ENCODE peak calls at places on chromosome 12, in ten cellular contexts. One of them, this sample, is unnamed.

GRCh38 chr12:77814361-77814760 is 16.3 kb upstream of the NAV3 start:
- DNase-seq in ascending aorta: no peak
- DNase-seq in cardiac fibroblast: no peak
- DNase-seq in psoas muscle: no peak
- DNase-seq in neural progenitor cell: no peak
- DNase-seq in left ventricle myocardium inferior: no peak
- DNase-seq in nephron progenitor cell: no peak
- DNase-seq in WERI-Rb-1: no peak
- DNase-seq in fibroblast of mammary gland: no peak
- DNase-seq in endothelial cell: no peak
- DNase-seq in this sample: no peak

GRCh38 chr12:58378038-58378437 is 436.7 kb downstream of the ATP23 start:
- DNase-seq in ascending aorta: no peak
- DNase-seq in cardiac fibroblast: peak
- DNase-seq in psoas muscle: no peak
- DNase-seq in neural progenitor cell: no peak
- DNase-seq in left ventricle myocardium inferior: no peak
- DNase-seq in nephron progenitor cell: no peak
- DNase-seq in WERI-Rb-1: no peak
- DNase-seq in fibroblast of mammary gland: peak
- DNase-seq in endothelial cell: no peak
- DNase-seq in this sample: no peak

GRCh38 chr12:55955800-55956508 is 9.9 kb downstream of the PMEL start:
- DNase-seq in ascending aorta: no peak
- DNase-seq in cardiac fibroblast: peak
- DNase-seq in psoas muscle: no peak
- DNase-seq in neural progenitor cell: no peak
- DNase-seq in left ventricle myocardium inferior: no peak
- DNase-seq in nephron progenitor cell: no peak
- DNase-seq in WERI-Rb-1: peak
- DNase-seq in fibroblast of mammary gland: peak
- DNase-seq in endothelial cell: peak
- DNase-seq in this sample: no peak

GRCh38 chr12:76455582-76456345 is 103.8 kb downstream of the OSBPL8 start:
- DNase-seq in ascending aorta: no peak
- DNase-seq in cardiac fibroblast: peak
- DNase-seq in psoas muscle: no peak
- DNase-seq in neural progenitor cell: peak
- DNase-seq in left ventricle myocardium inferior: no peak
- DNase-seq in nephron progenitor cell: no peak
- DNase-seq in WERI-Rb-1: peak
- DNase-seq in fibroblast of mammary gland: peak
- DNase-seq in endothelial cell: peak
- DNase-seq in this sample: no peak

GRCh38 chr12:66191547-66192126 is 2.6 kb downstream of the IRAK3 start:
- DNase-seq in ascending aorta: no peak
- DNase-seq in cardiac fibroblast: no peak
- DNase-seq in psoas muscle: no peak
- DNase-seq in neural progenitor cell: no peak
- DNase-seq in left ventricle myocardium inferior: no peak
- DNase-seq in nephron progenitor cell: no peak
- DNase-seq in WERI-Rb-1: no peak
- DNase-seq in fibroblast of mammary gland: no peak
- DNase-seq in endothelial cell: no peak
- DNase-seq in this sample: no peak

GRCh38 chr12:125983094-125983783 is 918.0 kb downstream of the AACS start:
- DNase-seq in ascending aorta: no peak
- DNase-seq in cardiac fibroblast: no peak
- DNase-seq in psoas muscle: no peak
- DNase-seq in neural progenitor cell: peak
- DNase-seq in left ventricle myocardium inferior: no peak
- DNase-seq in nephron progenitor cell: peak
- DNase-seq in WERI-Rb-1: peak
- DNase-seq in fibroblast of mammary gland: no peak
- DNase-seq in endothelial cell: no peak
- DNase-seq in this sample: no peak

GRCh38 chr12:84911331-84912190 is 1.0 kb downstream of the SLC6A15 start:
- DNase-seq in ascending aorta: no peak
- DNase-seq in cardiac fibroblast: peak
- DNase-seq in psoas muscle: no peak
- DNase-seq in neural progenitor cell: peak
- DNase-seq in left ventricle myocardium inferior: no peak
- DNase-seq in nephron progenitor cell: peak
- DNase-seq in WERI-Rb-1: peak
- DNase-seq in fibroblast of mammary gland: peak
- DNase-seq in endothelial cell: peak
- DNase-seq in this sample: no peak

GRCh38 chr12:19402743-19403400 is 36.4 kb upstream of the AEBP2 start:
- DNase-seq in ascending aorta: no peak
- DNase-seq in cardiac fibroblast: peak
- DNase-seq in psoas muscle: peak
- DNase-seq in neural progenitor cell: no peak
- DNase-seq in left ventricle myocardium inferior: peak
- DNase-seq in nephron progenitor cell: no peak
- DNase-seq in WERI-Rb-1: no peak
- DNase-seq in fibroblast of mammary gland: no peak
- DNase-seq in endothelial cell: no peak
- DNase-seq in this sample: no peak

GRCh38 chr12:54565658-54566552 is 16.5 kb downstream of the PDE1B start:
- DNase-seq in ascending aorta: no peak
- DNase-seq in cardiac fibroblast: no peak
- DNase-seq in psoas muscle: no peak
- DNase-seq in neural progenitor cell: peak
- DNase-seq in left ventricle myocardium inferior: no peak
- DNase-seq in nephron progenitor cell: no peak
- DNase-seq in WERI-Rb-1: peak
- DNase-seq in fibroblast of mammary gland: no peak
- DNase-seq in endothelial cell: no peak
- DNase-seq in this sample: no peak

GRCh38 chr12:23944067-23944466 is 5.4 kb downstream of the SOX5 start:
- DNase-seq in ascending aorta: no peak
- DNase-seq in cardiac fibroblast: no peak
- DNase-seq in psoas muscle: no peak
- DNase-seq in neural progenitor cell: peak
- DNase-seq in left ventricle myocardium inferior: no peak
- DNase-seq in nephron progenitor cell: peak
- DNase-seq in WERI-Rb-1: no peak
- DNase-seq in fibroblast of mammary gland: no peak
- DNase-seq in endothelial cell: no peak
- DNase-seq in this sample: no peak

GRCh38 chr12:34399631-34400422 is 377.5 kb downstream of the ALG10 start:
- DNase-seq in ascending aorta: no peak
- DNase-seq in cardiac fibroblast: no peak
- DNase-seq in psoas muscle: peak
- DNase-seq in neural progenitor cell: no peak
- DNase-seq in left ventricle myocardium inferior: peak
- DNase-seq in nephron progenitor cell: no peak
- DNase-seq in WERI-Rb-1: peak
- DNase-seq in fibroblast of mammary gland: no peak
- DNase-seq in endothelial cell: peak
- DNase-seq in this sample: no peak

GRCh38 chr12:107929436-107929835 is 154.9 kb downstream of the ASCL4 start:
- DNase-seq in ascending aorta: no peak
- DNase-seq in cardiac fibroblast: peak
- DNase-seq in psoas muscle: no peak
- DNase-seq in neural progenitor cell: peak
- DNase-seq in left ventricle myocardium inferior: no peak
- DNase-seq in nephron progenitor cell: no peak
- DNase-seq in WERI-Rb-1: peak
- DNase-seq in fibroblast of mammary gland: peak
- DNase-seq in endothelial cell: no peak
- DNase-seq in this sample: no peak

GRCh38 chr12:47078733-47079364 is 572 bp upstream of the PCED1B start:
- DNase-seq in ascending aorta: peak
- DNase-seq in cardiac fibroblast: peak
- DNase-seq in psoas muscle: peak
- DNase-seq in neural progenitor cell: peak
- DNase-seq in left ventricle myocardium inferior: no peak
- DNase-seq in nephron progenitor cell: peak
- DNase-seq in WERI-Rb-1: no peak
- DNase-seq in fibroblast of mammary gland: no peak
- DNase-seq in endothelial cell: peak
- DNase-seq in this sample: peak

GRCh38 chr12:47082963-47083621 is 3.3 kb upstream of the AMIGO2 start:
- DNase-seq in ascending aorta: no peak
- DNase-seq in cardiac fibroblast: peak
- DNase-seq in psoas muscle: no peak
- DNase-seq in neural progenitor cell: no peak
- DNase-seq in left ventricle myocardium inferior: no peak
- DNase-seq in nephron progenitor cell: no peak
- DNase-seq in WERI-Rb-1: no peak
- DNase-seq in fibroblast of mammary gland: peak
- DNase-seq in endothelial cell: no peak
- DNase-seq in this sample: no peak

GRCh38 chr12:101459642-101460346 is 15.3 kb upstream of the SPIC start:
- DNase-seq in ascending aorta: no peak
- DNase-seq in cardiac fibroblast: no peak
- DNase-seq in psoas muscle: peak
- DNase-seq in neural progenitor cell: no peak
- DNase-seq in left ventricle myocardium inferior: no peak
- DNase-seq in nephron progenitor cell: no peak
- DNase-seq in WERI-Rb-1: no peak
- DNase-seq in fibroblast of mammary gland: peak
- DNase-seq in endothelial cell: no peak
- DNase-seq in this sample: no peak

GRCh38 chr12:31002361-31002725 is 71.3 kb upstream of the DDX11 start:
- DNase-seq in ascending aorta: no peak
- DNase-seq in cardiac fibroblast: no peak
- DNase-seq in psoas muscle: no peak
- DNase-seq in neural progenitor cell: no peak
- DNase-seq in left ventricle myocardium inferior: no peak
- DNase-seq in nephron progenitor cell: no peak
- DNase-seq in WERI-Rb-1: no peak
- DNase-seq in fibroblast of mammary gland: no peak
- DNase-seq in endothelial cell: no peak
- DNase-seq in this sample: no peak

DNA sequence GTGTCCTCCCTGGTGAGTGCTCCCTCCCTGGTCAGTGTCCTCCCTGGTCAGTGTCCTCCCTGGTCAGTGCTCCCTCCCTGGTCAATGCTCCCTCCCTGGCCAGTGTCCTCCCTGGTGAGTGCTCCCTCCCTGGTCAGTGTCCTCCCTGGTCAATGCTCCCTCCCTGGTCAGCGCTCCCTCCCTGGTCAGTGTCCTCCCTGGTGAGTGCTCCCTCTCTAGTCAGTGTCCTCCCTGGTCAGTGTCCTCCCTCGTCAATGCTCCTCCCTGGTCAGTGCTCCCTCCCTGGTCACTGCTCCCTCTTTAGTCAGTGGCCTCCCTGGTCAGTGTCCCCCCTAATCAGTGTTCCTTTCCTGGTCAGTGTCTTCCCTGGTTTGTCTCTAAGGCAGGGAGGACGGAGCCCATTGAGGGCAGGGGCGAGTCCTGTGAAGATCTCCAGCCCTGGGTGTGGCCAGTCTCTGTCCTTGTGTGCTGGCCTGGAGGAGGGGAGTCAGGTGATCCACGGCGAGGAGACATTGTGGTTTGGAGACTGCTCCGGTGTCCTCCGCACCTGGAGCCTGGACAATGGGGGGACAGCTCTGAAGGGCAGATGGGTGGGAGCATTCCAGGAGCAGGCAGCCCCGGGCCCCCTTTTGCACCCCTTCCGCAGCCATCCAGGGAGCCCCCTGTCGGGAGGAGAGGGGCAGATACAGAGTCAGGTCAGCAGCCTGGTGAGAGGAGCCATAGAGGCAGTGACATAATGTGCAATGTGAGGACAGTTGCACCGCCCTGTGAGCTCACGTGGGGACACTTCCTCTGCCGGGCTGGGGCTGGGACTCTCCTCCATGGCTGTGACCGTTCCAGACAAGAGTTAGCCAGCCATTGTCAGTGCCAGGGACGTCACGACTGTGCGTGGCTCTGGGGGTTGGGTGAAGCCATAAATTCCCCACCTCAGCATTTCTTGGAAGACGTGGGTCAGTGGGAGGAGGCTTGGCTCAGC is 93.4 kb downstream of the ADGRD1 start:
- DNase-seq in ascending aorta: no peak
- DNase-seq in cardiac fibroblast: no peak
- DNase-seq in psoas muscle: peak
- DNase-seq in neural progenitor cell: no peak
- DNase-seq in left ventricle myocardium inferior: peak
- DNase-seq in nephron progenitor cell: no peak
- DNase-seq in WERI-Rb-1: no peak
- DNase-seq in fibroblast of mammary gland: no peak
- DNase-seq in endothelial cell: no peak
- DNase-seq in this sample: no peak
- TF ChIP-seq CTCF in ascending aorta: no peak
- TF ChIP-seq CTCF in cardiac fibroblast: no peak
- TF ChIP-seq CTCF in psoas muscle: no peak
- TF ChIP-seq CTCF in neural progenitor cell: no peak
- TF ChIP-seq CTCF in left ventricle myocardium inferior: no peak
- TF ChIP-seq CTCF in nephron progenitor cell: no peak
- TF ChIP-seq CTCF in WERI-Rb-1: no peak
- TF ChIP-seq CTCF in fibroblast of mammary gland: no peak
- TF ChIP-seq CTCF in endothelial cell: no peak
- TF ChIP-seq CTCF in this sample: no peak

GRCh38 chr12:111033281-111034147 is 113.1 kb upstream of the MYL2 start:
- DNase-seq in ascending aorta: no peak
- DNase-seq in cardiac fibroblast: no peak
- DNase-seq in psoas muscle: no peak
- DNase-seq in neural progenitor cell: peak
- DNase-seq in left ventricle myocardium inferior: no peak
- DNase-seq in nephron progenitor cell: peak
- DNase-seq in WERI-Rb-1: peak
- DNase-seq in fibroblast of mammary gland: no peak
- DNase-seq in endothelial cell: peak
- DNase-seq in this sample: no peak
- TF ChIP-seq CTCF in ascending aorta: no peak
- TF ChIP-seq CTCF in cardiac fibroblast: peak
- TF ChIP-seq CTCF in psoas muscle: no peak
- TF ChIP-seq CTCF in neural progenitor cell: peak
- TF ChIP-seq CTCF in left ventricle myocardium inferior: peak
- TF ChIP-seq CTCF in nephron progenitor cell: peak
- TF ChIP-seq CTCF in WERI-Rb-1: peak
- TF ChIP-seq CTCF in fibroblast of mammary gland: no peak
- TF ChIP-seq CTCF in endothelial cell: peak
- TF ChIP-seq CTCF in this sample: no peak

GRCh38 chr12:17976202-17976601 is 113.8 kb downstream of the RERGL start:
- DNase-seq in ascending aorta: no peak
- DNase-seq in cardiac fibroblast: no peak
- DNase-seq in psoas muscle: no peak
- DNase-seq in neural progenitor cell: peak
- DNase-seq in left ventricle myocardium inferior: no peak
- DNase-seq in nephron progenitor cell: peak
- DNase-seq in WERI-Rb-1: peak
- DNase-seq in fibroblast of mammary gland: no peak
- DNase-seq in endothelial cell: peak
- DNase-seq in this sample: no peak
- TF ChIP-seq CTCF in ascending aorta: no peak
- TF ChIP-seq CTCF in cardiac fibroblast: peak
- TF ChIP-seq CTCF in psoas muscle: no peak
- TF ChIP-seq CTCF in neural progenitor cell: peak
- TF ChIP-seq CTCF in left ventricle myocardium inferior: no peak
- TF ChIP-seq CTCF in nephron progenitor cell: no peak
- TF ChIP-seq CTCF in WERI-Rb-1: peak
- TF ChIP-seq CTCF in fibroblast of mammary gland: no peak
- TF ChIP-seq CTCF in endothelial cell: peak
- TF ChIP-seq CTCF in this sample: no peak

DNA sequence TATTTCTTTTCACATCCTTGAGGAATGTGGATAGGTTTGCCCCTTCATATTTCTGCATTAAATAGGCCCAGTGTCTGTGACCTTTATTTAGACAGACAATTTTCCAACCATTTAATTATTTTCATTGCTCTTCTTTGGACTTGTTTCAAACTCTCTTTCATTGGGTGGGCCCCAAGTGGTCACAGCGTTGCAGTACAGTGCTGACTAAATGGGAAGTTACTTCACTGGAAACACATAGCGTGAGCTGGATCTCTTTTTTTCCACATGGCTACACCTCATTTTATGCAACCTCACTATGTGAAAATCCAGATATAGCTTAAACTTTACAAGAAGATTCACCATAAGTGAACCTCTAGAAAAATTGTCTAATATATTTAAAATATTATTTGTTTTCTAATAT is 438.9 kb downstream of the ADAMTS20 start:
- DNase-seq in ascending aorta: no peak
- DNase-seq in cardiac fibroblast: peak
- DNase-seq in psoas muscle: no peak
- DNase-seq in neural progenitor cell: no peak
- DNase-seq in left ventricle myocardium inferior: no peak
- DNase-seq in nephron progenitor cell: no peak
- DNase-seq in WERI-Rb-1: no peak
- DNase-seq in fibroblast of mammary gland: peak
- DNase-seq in endothelial cell: no peak
- DNase-seq in this sample: no peak
- TF ChIP-seq CTCF in ascending aorta: no peak
- TF ChIP-seq CTCF in cardiac fibroblast: peak
- TF ChIP-seq CTCF in psoas muscle: no peak
- TF ChIP-seq CTCF in neural progenitor cell: peak
- TF ChIP-seq CTCF in left ventricle myocardium inferior: no peak
- TF ChIP-seq CTCF in nephron progenitor cell: no peak
- TF ChIP-seq CTCF in WERI-Rb-1: no peak
- TF ChIP-seq CTCF in fibroblast of mammary gland: peak
- TF ChIP-seq CTCF in endothelial cell: no peak
- TF ChIP-seq CTCF in this sample: no peak

This sample was measured in natural killer cell.